ENCODE peak calls at places on chromosome 12, in nine cellular contexts. M, F, L, J, A, N, Q, E and G are unnamed samples.

GRCh38 chr12:70829070-70829469 is 91.5 kb downstream of the PTPRR start:
- DNase-seq in M (no peak), F (no peak), L (no peak), J (no peak), A (no peak), N (no peak), Q (no peak), E (no peak), G (no peak)

GRCh38 chr12:67925077-67925476 is 64.2 kb upstream of the IFNG-AS1 start:
- DNase-seq in M (no peak), F (no peak), L (no peak), J (no peak), A (no peak), N (no peak), Q (no peak), E (no peak), G (no peak)

GRCh38 chr12:113092478-113093408 is 36.2 kb downstream of the DTX1 start:
- DNase-seq in M (no peak), F (no peak), L (no peak), J (no peak), A (no peak), N (no peak), Q (no peak), E (peak), G (no peak)

GRCh38 chr12:69274861-69275260 is 35.5 kb downstream of the CPSF6 start:
- DNase-seq in M (no peak), F (no peak), L (no peak), J (no peak), A (no peak), N (no peak), Q (no peak), E (no peak), G (no peak)

GRCh38 chr12:118061876-118062791 is 1.2 kb upstream of the WSB2 start:
- DNase-seq in M (peak), F (peak), L (peak), J (peak), A (no peak), N (peak), Q (no peak), E (peak), G (peak)

GRCh38 chr12:102816816-102817434 is 100.1 kb downstream of the PAH start:
- DNase-seq in M (no peak), F (no peak), L (no peak), J (no peak), A (no peak), N (no peak), Q (no peak), E (no peak), G (no peak)

GRCh38 chr12:120990487-120991055 is 12.2 kb downstream of the HNF1A start:
- DNase-seq in M (no peak), F (no peak), L (no peak), J (no peak), A (no peak), N (no peak), Q (no peak), E (no peak), G (no peak)

GRCh38 chr12:66491812-66492361 is 187.0 kb downstream of the GRIP1 start:
- DNase-seq in M (no peak), F (no peak), L (no peak), J (no peak), A (no peak), N (no peak), Q (no peak), E (no peak), G (no peak)

GRCh38 chr12:25087596-25087995 is 107.4 kb downstream of the DNAI7 start:
- DNase-seq in M (no peak), F (no peak), L (no peak), J (no peak), A (no peak), N (no peak), Q (no peak), E (no peak), G (no peak)

GRCh38 chr12:101040936-101041335 is 169.1 kb downstream of the SLC5A8 start:
- DNase-seq in M (no peak), F (no peak), L (no peak), J (no peak), A (no peak), N (no peak), Q (no peak), E (no peak), G (no peak)

GRCh38 chr12:131912526-131913274 is 16.4 kb upstream of the PUS1 start:
- DNase-seq in M (peak), F (peak), L (peak), J (peak), A (peak), N (peak), Q (peak), E (no peak), G (peak)

GRCh38 chr12:130162267-130162666 is at the start of gene FZD10:
- DNase-seq in M (no peak), F (peak), L (no peak), J (peak), A (no peak), N (peak), Q (no peak), E (peak), G (peak)

GRCh38 chr12:47896633-47897032 is 8.2 kb downstream of the VDR start:
- DNase-seq in M (peak), F (no peak), L (no peak), J (no peak), A (no peak), N (peak), Q (no peak), E (no peak), G (peak)

GRCh38 chr12:72869025-72869424 is 596.9 kb downstream of the TRHDE start:
- DNase-seq in M (no peak), F (no peak), L (no peak), J (no peak), A (no peak), N (no peak), Q (no peak), E (no peak), G (no peak)

GRCh38 chr12:24997970-24998582 is 49.2 kb upstream of the BCAT1 start:
- DNase-seq in M (no peak), F (no peak), L (no peak), J (no peak), A (peak), N (no peak), Q (no peak), E (no peak), G (no peak)

GRCh38 chr12:56759270-56759908 is 3.7 kb upstream of the HSD17B6 start:
- DNase-seq in M (no peak), F (no peak), L (no peak), J (no peak), A (no peak), N (no peak), Q (no peak), E (no peak), G (no peak)

GRCh38 chr12:123576611-123577010 is 7.7 kb upstream of the TMED2 start:
- DNase-seq in M (no peak), F (no peak), L (no peak), J (no peak), A (no peak), N (no peak), Q (no peak), E (no peak), G (no peak)

GRCh38 chr12:89882051-89882450 is 173.4 kb upstream of the ATP2B1 start:
- DNase-seq in M (no peak), F (no peak), L (no peak), J (no peak), A (no peak), N (no peak), Q (no peak), E (no peak), G (no peak)

GRCh38 chr12:108519558-108519957 is 4.5 kb downstream of the FICD start:
- DNase-seq in M (no peak), F (no peak), L (no peak), J (no peak), A (no peak), N (no peak), Q (no peak), E (no peak), G (no peak)

GRCh38 chr12:96206957-96207356 is 12.8 kb downstream of the ELK3 start:
- DNase-seq in M (no peak), F (no peak), L (no peak), J (no peak), A (no peak), N (no peak), Q (no peak), E (no peak), G (no peak)

GRCh38 chr12:56593909-56594621 is 36.1 kb downstream of the BAZ2A start:
- DNase-seq in M (peak), F (peak), L (peak), J (peak), A (peak), N (peak), Q (no peak), E (peak), G (no peak)

GRCh38 chr12:108289342-108290131 is 49.6 kb downstream of the CMKLR1 start:
- DNase-seq in M (peak), F (peak), L (peak), J (peak), A (no peak), N (no peak), Q (no peak), E (no peak), G (peak)

GRCh38 chr12:132385923-132386751 is 56.7 kb upstream of the GALNT9 start:
- DNase-seq in M (peak), F (no peak), L (no peak), J (no peak), A (no peak), N (no peak), Q (no peak), E (no peak), G (no peak)

GRCh38 chr12:76303989-76304460 is 44.2 kb downstream of the BBS10 start:
- DNase-seq in M (no peak), F (no peak), L (no peak), J (no peak), A (no peak), N (no peak), Q (no peak), E (no peak), G (no peak)

GRCh38 chr12:46959484-46959883 is 119.9 kb upstream of the PCED1B start:
- DNase-seq in M (no peak), F (no peak), L (no peak), J (no peak), A (peak), N (no peak), Q (no peak), E (no peak), G (no peak)

GRCh38 chr12:1277905-1278304 is 286.9 kb downstream of the ERC1 start:
- DNase-seq in M (no peak), F (no peak), L (no peak), J (no peak), A (no peak), N (no peak), Q (no peak), E (no peak), G (no peak)

GRCh38 chr12:57552692-57553321 is 3.0 kb downstream of the KIF5A start:
- DNase-seq in M (no peak), F (no peak), L (no peak), J (no peak), A (no peak), N (no peak), Q (no peak), E (no peak), G (no peak)

GRCh38 chr12:68113644-68114043 is 45.9 kb downstream of the IFNG start:
- DNase-seq in M (no peak), F (no peak), L (no peak), J (no peak), A (no peak), N (no peak), Q (no peak), E (no peak), G (no peak)

GRCh38 chr12:13937735-13938134 is 43.7 kb downstream of the GRIN2B start:
- DNase-seq in M (no peak), F (no peak), L (no peak), J (no peak), A (no peak), N (no peak), Q (no peak), E (no peak), G (no peak)

GRCh38 chr12:109828754-109829511 is 4.3 kb downstream of the TRPV4 start:
- DNase-seq in M (no peak), F (no peak), L (no peak), J (no peak), A (no peak), N (no peak), Q (no peak), E (no peak), G (no peak)

GRCh38 chr12:57657744-57658143 is 24.7 kb upstream of the B4GALNT1 start:
- DNase-seq in M (peak), F (no peak), L (no peak), J (peak), A (no peak), N (peak), Q (no peak), E (no peak), G (peak)

GRCh38 chr12:86719381-86719780 is 463.2 kb upstream of the MGAT4C start:
- DNase-seq in M (no peak), F (no peak), L (no peak), J (no peak), A (no peak), N (no peak), Q (no peak), E (no peak), G (no peak)

GRCh38 chr12:20946732-20947131 is 136.2 kb downstream of the SLCO1B3 start:
- DNase-seq in M (no peak), F (no peak), L (no peak), J (no peak), A (no peak), N (peak), Q (no peak), E (no peak), G (no peak)

GRCh38 chr12:4564819-4565218 is 2.8 kb downstream of the DYRK4 start:
- DNase-seq in M (no peak), F (no peak), L (no peak), J (no peak), A (no peak), N (no peak), Q (no peak), E (no peak), G (no peak)

GRCh38 chr12:28114488-28114887 is 75.8 kb upstream of the CCDC91 start:
- DNase-seq in M (no peak), F (no peak), L (no peak), J (no peak), A (no peak), N (no peak), Q (no peak), E (no peak), G (no peak)

GRCh38 chr12:118098456-118098855 is 5.4 kb downstream of the VSIG10 start:
- DNase-seq in M (no peak), F (no peak), L (no peak), J (no peak), A (no peak), N (no peak), Q (no peak), E (no peak), G (no peak)

GRCh38 chr12:109740694-109741245 is 27.1 kb downstream of the FAM222A start:
- DNase-seq in M (peak), F (peak), L (no peak), J (no peak), A (no peak), N (no peak), Q (no peak), E (no peak), G (no peak)

GRCh38 chr12:49824886-49825285 is 3.3 kb downstream of the NCKAP5L start:
- DNase-seq in M (peak), F (no peak), L (no peak), J (no peak), A (no peak), N (no peak), Q (no peak), E (no peak), G (no peak)
- H3K27ac ChIP-seq in M (peak), F (no peak), L (peak), J (peak), A (peak), N (peak), Q (no peak), E (no peak), G (peak)

DNA sequence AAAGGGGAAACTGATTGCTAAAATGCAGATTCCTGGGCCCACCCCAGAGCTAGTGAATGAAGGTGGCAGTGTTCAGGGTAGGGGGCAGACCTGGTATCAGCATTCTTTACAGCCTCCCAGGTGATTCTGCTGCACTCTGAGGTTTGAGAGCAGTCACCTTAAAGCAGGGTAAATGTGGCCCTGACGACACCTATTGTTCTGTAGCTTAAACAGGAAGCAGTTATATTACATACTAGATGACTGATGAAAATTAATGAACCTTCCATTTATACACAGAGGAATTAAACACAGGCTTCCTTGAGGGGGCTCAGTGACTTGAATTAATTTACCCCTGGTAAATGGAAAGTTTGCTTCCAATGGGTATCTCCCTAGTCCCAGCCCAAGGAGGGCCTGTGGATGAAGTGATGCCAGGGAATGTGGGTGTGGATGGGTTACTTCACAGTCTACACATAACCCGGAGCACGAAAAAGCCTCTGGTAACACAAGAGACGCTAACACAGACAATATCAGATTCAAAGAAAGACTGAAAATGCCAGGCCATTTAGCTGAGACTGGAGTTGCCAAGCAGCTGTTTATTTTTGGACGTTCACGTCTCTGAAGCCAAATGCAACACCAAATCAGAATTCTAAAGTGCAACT is 25.2 kb downstream of the NUAK1 start:
- DNase-seq in M (no peak), F (no peak), L (no peak), J (peak), A (no peak), N (no peak), Q (no peak), E (no peak), G (no peak)
- H3K27ac ChIP-seq in M (peak), F (peak), L (peak), J (peak), A (no peak), N (peak), Q (peak), E (no peak), G (peak)

DNA sequence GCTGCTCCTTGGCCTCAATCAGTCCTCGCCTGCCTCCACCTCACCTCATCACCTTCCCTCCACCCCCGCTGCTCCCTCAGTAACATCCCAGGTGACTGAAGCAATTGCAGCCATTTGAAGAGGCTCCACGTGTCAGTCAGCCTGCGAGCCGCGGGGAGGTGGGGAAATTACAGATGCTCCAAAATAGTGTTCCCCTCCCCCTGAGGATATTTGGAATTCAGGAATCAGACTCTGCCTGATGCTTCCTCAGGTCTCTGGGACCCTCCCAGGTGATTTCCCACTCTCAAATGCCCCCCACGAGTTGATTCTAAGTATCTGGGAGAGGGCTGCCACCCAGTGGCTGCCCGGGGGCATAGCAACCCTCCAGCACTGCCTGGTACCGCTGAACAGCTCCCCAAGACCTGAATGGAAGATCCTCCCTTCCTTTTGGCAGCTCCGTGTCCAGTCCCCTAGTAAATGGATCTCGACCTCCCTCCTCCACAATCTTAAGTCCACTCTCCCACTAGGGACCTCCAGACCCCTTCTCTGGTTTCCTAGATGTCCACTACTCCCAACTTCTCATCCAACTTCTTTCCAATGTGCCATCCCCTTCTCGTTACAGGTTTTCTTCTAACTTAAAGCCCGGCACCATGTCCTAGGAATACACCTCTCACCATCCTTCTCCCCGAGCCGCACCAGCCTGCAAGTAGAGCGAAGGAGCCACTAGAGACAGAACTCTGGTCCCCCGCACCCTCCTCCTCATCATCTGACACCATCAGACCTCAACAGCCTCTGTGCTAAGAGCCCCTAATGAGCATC is 1.4 kb upstream of the ASIC1 start:
- DNase-seq in M (no peak), F (no peak), L (peak), J (peak), A (no peak), N (peak), Q (no peak), E (no peak), G (no peak)
- H3K27ac ChIP-seq in M (no peak), F (no peak), L (peak), J (no peak), A (no peak), N (no peak), Q (no peak), E (no peak), G (no peak)

GRCh38 chr12:6750506-6750905 is 2.4 kb downstream of the MLF2 start:
- DNase-seq in M (no peak), F (no peak), L (no peak), J (no peak), A (no peak), N (no peak), Q (no peak), E (no peak), G (no peak)
- H3K27ac ChIP-seq in M (no peak), F (no peak), L (no peak), J (peak), A (no peak), N (no peak), Q (no peak), E (no peak), G (no peak)